ENCODE peak calls at places on chromosomes 5 and 9, in six cellular contexts. X is prostate gland, B is PC-9, F is A549, S is IMR-90, D is fibroblast of villous mesenchyme. K is an unnamed sample.

GRCh38 chr5:178389796-178390195 is 157.2 kb upstream of the PHYKPL start:
- DNase-seq in X (no peak), B (no peak), F (no peak), S (no peak), D (no peak), K (no peak)

GRCh38 chr5:173825215-173825865 is 62.8 kb upstream of the CPEB4 start:
- DNase-seq in X (no peak), B (peak; percentile 43), F (no peak), S (no peak), D (peak; percentile 76), K (peak; percentile 15)

GRCh38 chr5:175689147-175689991 is 31.5 kb downstream of the HRH2 start:
- DNase-seq in X (no peak), B (no peak), F (no peak), S (no peak), D (peak; percentile 3), K (no peak)

GRCh38 chr9:134293576-134294227 is 32.6 kb upstream of the RXRA start:
- DNase-seq in X (no peak), B (no peak), F (no peak), S (no peak), D (peak; percentile 11), K (no peak)

GRCh38 chr5:64144429-64145215 is 21.0 kb upstream of the RNF180 start:
- DNase-seq in X (no peak), B (no peak), F (no peak), S (no peak), D (no peak), K (no peak)

GRCh38 chr5:109855056-109855455 is 165.3 kb downstream of the MAN2A1 start:
- DNase-seq in X (no peak), B (no peak), F (no peak), S (no peak), D (no peak), K (no peak)

GRCh38 chr9:24594234-24594850 is 48.6 kb upstream of the IZUMO3 start:
- DNase-seq in X (no peak), B (no peak), F (no peak), S (no peak), D (no peak), K (no peak)

GRCh38 chr9:89562186-89562814 is 42.5 kb upstream of the GADD45G start:
- DNase-seq in X (no peak), B (no peak), F (no peak), S (no peak), D (no peak), K (peak; percentile 45)

GRCh38 chr9:136686794-136687711 is at the start of gene AGPAT2:
- DNase-seq in X (peak; percentile 76), B (peak; percentile 37), F (peak; percentile 74), S (peak; percentile 36), D (peak; percentile 60), K (peak; percentile 78)

GRCh38 chr9:92770005-92770995 is 5.7 kb upstream of the BICD2 start:
- DNase-seq in X (peak; percentile 55), B (no peak), F (no peak), S (no peak), D (peak; percentile 35), K (no peak)

GRCh38 chr5:95669540-95669939 is 13.3 kb downstream of the SPATA9 start:
- DNase-seq in X (peak; percentile 7), B (no peak), F (no peak), S (peak; percentile 99), D (peak; percentile 99), K (no peak)

GRCh38 chr9:87894998-87895625 is 12.4 kb downstream of the SPATA31E1 start:
- DNase-seq in X (no peak), B (no peak), F (no peak), S (no peak), D (no peak), K (no peak)
- TF ChIP-seq CTCF in X (no peak), B (no peak), F (no peak), S (no peak), D (no peak), K (no peak)

DNA sequence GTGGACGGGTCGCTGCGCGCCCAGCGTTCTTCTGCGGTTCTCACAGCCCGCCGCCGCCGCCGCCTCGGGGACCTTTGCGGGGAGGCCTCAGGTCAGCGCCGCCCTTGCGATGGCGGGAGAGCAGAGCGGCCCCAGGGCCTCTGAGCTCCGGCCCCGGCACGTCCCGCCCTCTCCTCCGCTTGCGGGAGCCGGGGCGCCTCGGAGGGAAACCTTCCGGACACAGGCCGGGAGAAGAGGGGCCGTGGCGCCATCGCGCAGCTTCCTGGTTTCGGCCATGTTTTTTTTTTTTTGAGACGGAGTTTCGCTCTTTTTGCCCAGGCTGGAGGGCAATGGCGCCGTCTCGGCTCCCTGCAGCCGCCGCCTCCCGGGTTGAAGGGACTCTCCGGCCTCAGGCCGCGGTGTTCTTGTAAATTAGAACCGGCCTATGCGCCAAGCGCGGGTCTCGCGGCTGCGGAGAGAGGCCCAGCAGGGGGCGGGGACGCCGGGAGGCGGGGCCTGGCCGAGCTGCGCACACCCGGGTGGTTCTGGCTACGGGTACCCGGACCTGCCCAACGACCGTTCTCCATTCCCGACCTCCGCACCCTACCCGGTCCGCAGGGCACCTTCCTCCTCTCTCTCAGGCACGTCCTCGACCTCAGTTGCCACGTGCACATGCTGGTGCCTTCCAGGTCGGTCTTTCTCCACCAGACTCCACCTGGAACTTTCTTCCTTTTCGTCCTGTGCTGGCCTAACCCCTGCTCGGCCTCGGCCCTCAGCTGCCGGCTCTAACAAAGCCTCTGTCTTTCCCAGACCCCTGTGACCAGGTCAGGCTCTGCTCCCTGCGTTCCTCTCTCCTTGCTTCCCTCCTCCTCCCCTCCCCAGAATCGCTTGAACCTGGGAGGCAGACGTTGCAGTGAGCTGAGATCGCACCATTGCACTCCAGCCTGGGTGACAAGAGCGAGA is 28.8 kb upstream of the MGAT1 start:
- DNase-seq in X (peak; percentile 88), B (peak; percentile 49), F (peak; percentile 90), S (peak; percentile 60), D (peak; percentile 77), K (peak; percentile 91)
- TF ChIP-seq CTCF in X (peak; percentile 48), B (peak; percentile 27), F (no peak), S (no peak), D (peak; percentile 27), K (no peak)

DNA sequence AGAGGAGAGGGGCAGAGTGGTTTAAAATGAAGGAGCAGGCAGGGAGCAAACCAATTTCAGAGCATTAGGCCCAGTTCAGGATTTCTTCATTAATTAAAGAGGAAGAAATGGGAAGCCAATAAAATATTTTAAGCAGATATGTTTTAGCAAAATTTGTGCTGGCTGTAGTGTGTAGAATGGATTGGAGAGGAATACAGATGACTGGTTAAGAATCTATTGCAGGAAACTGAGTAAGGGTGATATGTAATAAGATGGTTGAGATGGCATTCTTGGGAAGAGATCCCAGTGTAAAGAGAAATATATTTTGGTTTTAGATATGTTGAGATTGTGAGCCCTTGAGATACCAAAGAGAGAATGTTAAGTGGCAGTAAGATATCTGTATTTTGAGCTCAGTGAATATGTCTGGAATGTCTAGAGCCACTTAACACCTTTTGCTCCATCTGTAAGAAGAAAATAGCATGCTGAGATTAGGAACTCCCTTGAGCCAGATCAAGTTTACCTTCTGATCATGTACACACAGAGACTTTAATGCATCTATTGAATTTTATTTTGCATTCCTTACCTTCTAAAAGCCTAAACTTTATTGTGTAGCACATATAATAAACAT is 79.5 kb upstream of the SLC27A6 start:
- DNase-seq in X (no peak), B (no peak), F (no peak), S (no peak), D (no peak), K (no peak)
- TF ChIP-seq CTCF in X (no peak), B (no peak), F (no peak), S (no peak), D (no peak), K (no peak)

DNA sequence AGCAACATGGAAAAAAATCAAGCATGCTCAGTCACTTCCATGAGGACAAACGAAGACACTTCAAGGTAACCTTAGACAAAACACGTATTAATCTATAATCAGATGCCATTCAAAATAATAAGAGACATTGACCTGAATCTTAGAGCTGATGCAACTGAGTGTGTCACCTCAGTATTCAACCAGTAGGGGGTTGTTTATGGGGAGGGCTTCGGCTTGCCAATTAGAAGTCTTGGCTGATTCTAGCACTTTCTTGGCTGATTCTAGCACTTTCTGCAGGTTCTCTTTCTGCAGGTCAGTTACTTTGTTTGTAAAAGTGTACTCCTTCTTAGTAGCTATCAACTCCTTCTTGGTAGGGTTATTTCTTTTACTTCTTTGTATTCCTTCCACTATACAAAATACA is 317.6 kb downstream of the ENC1 start:
- DNase-seq in X (no peak), B (no peak), F (no peak), S (no peak), D (no peak), K (no peak)
- TF ChIP-seq CTCF in X (no peak), B (no peak), F (no peak), S (no peak), D (no peak), K (no peak)

GRCh38 chr5:55407059-55407684 is 99.4 kb downstream of the MTREX start:
- DNase-seq in X (no peak), B (no peak), F (peak; percentile 25), S (peak; percentile 64), D (peak; percentile 71), K (peak; percentile 22)
- TF ChIP-seq CTCF in X (peak; percentile 58), B (peak; percentile 71), F (peak; percentile 82), S (peak; percentile 79), D (peak; percentile 79), K (peak; percentile 22)

DNA sequence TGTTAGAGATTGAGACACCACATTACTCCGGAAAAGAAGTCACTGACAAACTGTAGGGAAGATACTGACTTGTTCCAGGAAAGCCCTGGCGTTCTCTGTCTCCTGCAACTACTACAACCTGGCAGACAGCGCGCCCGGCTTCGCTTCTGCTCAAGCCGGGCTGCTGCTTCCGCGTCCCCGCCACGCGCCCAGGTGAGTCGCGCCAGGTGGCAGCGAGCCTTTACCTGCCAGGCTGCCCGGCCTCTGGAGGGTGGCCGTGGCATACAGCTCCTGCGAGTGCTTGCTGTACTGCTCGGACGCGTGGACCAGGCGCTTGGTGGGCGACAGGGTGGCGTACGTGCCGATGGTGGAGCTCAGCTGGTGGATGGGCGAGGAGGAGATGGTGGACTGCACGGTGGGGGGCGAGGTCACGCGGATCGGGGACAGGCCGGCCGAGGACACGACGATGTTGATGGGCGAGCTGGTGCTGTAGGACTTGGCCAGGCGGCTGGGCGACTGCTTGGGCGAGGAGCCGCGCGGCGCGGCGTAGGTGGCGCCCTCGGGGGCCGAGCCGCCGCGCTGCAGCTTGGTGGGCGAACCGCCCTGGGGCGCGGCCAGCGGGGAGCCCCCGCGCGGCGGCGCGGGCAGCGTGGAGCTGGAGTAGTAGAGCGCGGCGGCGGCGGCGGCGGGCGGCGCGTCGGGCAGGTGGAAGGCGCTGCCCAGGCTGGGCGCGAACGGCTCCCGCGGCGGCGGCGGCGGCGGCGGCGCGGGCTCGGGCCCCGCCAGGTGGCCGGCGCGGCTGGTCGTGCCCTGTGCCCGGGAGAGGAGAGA is 519.6 kb downstream of the CTNND2 start:
- DNase-seq in X (peak; percentile 60), B (no peak), F (no peak), S (no peak), D (no peak), K (no peak)
- TF ChIP-seq CTCF in X (no peak), B (no peak), F (no peak), S (no peak), D (no peak), K (no peak)

DNA sequence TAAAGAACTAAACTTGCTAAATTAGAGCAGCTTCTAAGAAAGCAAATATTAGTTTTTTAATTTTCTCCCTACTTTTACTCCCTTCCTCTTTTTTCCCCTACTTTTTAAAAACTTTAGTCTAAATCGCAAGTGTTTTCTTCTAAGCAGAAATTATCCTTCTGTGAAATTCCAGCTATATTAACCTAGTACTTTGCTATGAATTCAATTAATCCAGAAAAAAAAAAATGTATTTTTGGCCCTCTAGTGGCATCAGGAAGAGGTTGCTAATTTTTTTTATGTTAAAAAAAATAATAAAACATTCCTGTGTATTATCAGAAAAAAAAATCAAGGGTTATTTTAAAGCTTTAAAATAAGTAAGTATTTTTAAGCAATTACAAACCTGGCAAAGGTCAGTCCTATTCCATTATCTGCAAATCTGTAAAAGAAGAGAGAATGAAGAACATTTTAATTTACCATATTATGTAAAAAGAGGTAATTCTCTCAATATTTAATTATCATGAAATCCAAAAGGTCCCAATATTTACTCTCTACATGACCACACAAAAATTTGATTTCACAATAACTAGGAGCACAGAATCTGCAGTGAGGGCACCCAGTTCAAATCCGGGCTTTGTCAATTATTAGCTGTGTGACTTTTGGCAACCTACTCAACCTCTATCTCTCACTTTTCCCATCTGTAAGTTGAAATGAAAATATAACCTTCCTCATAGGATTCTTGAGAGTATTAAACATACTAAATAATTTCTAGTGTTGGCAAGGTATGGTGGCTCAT is 52.0 kb downstream of the CEMIP2 start:
- DNase-seq in X (no peak), B (no peak), F (no peak), S (no peak), D (peak; percentile 13), K (no peak)
- TF ChIP-seq CTCF in X (peak; percentile 16), B (peak; percentile 77), F (peak; percentile 59), S (peak; percentile 50), D (peak; percentile 49), K (no peak)

K was measured in Calu3.